ENCODE peak calls at places on chromosomes 13 and 19, in five cellular contexts. O is AG04450; E is transverse colon; X is left ventricle myocardium inferior; R is CD8-positive, alpha-beta T cell. H is an unnamed sample.
A peak's percentile ranks its signal among the peaks of the same experiment; 100 is the strongest.

GRCh38 chr19:38701455-38702063 is 42.7 kb downstream of the CAPN12 start:
- DNase-seq in O (no peak), E (peak; percentile 61), X (no peak), R (no peak), H (no peak)

GRCh38 chr13:65540064-65540635 is 1690.0 kb downstream of the PCDH9 start:
- DNase-seq in O (no peak), E (no peak), X (no peak), R (no peak), H (no peak)

GRCh38 chr19:56476671-56477428 is at the start of gene ZNF667:
- DNase-seq in O (no peak), E (no peak), X (peak; percentile 18), R (peak; percentile 7), H (no peak)

GRCh38 chr19:39499082-39499642 is 415 bp downstream of the DLL3 start:
- DNase-seq in O (no peak), E (no peak), X (no peak), R (no peak), H (no peak)

GRCh38 chr19:3968556-3969434 is 2.1 kb downstream of the DAPK3 start:
- DNase-seq in O (peak; percentile 100), E (peak; percentile 79), X (peak; percentile 91), R (no peak), H (peak; percentile 84)

GRCh38 chr19:5937550-5937949 is 23.5 kb downstream of the CAPS start:
- DNase-seq in O (no peak), E (no peak), X (no peak), R (no peak), H (no peak)

GRCh38 chr13:83829800-83830199 is 52.5 kb downstream of the SLITRK1 start:
- DNase-seq in O (no peak), E (no peak), X (no peak), R (no peak), H (no peak)

GRCh38 chr19:33220115-33220514 is 5.5 kb downstream of the SLC7A10 start:
- DNase-seq in O (no peak), E (no peak), X (no peak), R (no peak), H (no peak)

GRCh38 chr19:6423499-6424189 is 967 bp downstream of the KHSRP start:
- DNase-seq in O (no peak), E (peak; percentile 39), X (no peak), R (no peak), H (peak; percentile 35)

GRCh38 chr19:55484571-55485438 is at the start of gene NAT14:
- DNase-seq in O (no peak), E (peak; percentile 53), X (peak; percentile 54), R (peak; percentile 49), H (no peak)

GRCh38 chr13:44854264-44855060 is 134.8 kb downstream of the NUFIP1 start:
- DNase-seq in O (no peak), E (peak; percentile 61), X (peak; percentile 74), R (no peak), H (no peak)

GRCh38 chr13:114000151-114001040 is 26.5 kb upstream of the C13orf46 start:
- DNase-seq in O (no peak), E (no peak), X (no peak), R (no peak), H (no peak)

GRCh38 chr13:30895773-30896172 is 10.3 kb upstream of the MEDAG start:
- DNase-seq in O (peak; percentile 71), E (no peak), X (peak; percentile 52), R (no peak), H (no peak)

GRCh38 chr19:18774107-18774506 is 17.0 kb downstream of the COMP start:
- DNase-seq in O (no peak), E (no peak), X (no peak), R (no peak), H (no peak)

GRCh38 chr19:39021063-39021462 is 11.3 kb downstream of the FBXO27 start:
- DNase-seq in O (no peak), E (no peak), X (no peak), R (no peak), H (no peak)

GRCh38 chr19:49635530-49636229 is 4.3 kb downstream of the RRAS start:
- DNase-seq in O (no peak), E (no peak), X (no peak), R (no peak), H (no peak)

GRCh38 chr19:36136975-36137686 is 2.7 kb upstream of the CAPNS1 start:
- DNase-seq in O (no peak), E (peak; percentile 80), X (peak; percentile 40), R (no peak), H (no peak)

GRCh38 chr13:86446311-86446710 is 647.1 kb upstream of the SLITRK6 start:
- DNase-seq in O (no peak), E (no peak), X (no peak), R (no peak), H (no peak)

GRCh38 chr13:31242935-31243334 is 43.2 kb downstream of the B3GLCT start:
- DNase-seq in O (no peak), E (no peak), X (no peak), R (no peak), H (no peak)

GRCh38 chr13:26601669-26602068 is 44.2 kb downstream of the WASF3 start:
- DNase-seq in O (no peak), E (no peak), X (no peak), R (no peak), H (no peak)

GRCh38 chr13:100440756-100441421 is 147.7 kb downstream of the GGACT start:
- DNase-seq in O (peak; percentile 21), E (no peak), X (no peak), R (no peak), H (no peak)

GRCh38 chr13:75723927-75724326 is 87.8 kb downstream of the LMO7 start:
- DNase-seq in O (no peak), E (no peak), X (no peak), R (no peak), H (no peak)

GRCh38 chr13:27968316-27969072 is 621 bp downstream of the CDX2 start:
- DNase-seq in O (no peak), E (no peak), X (no peak), R (no peak), H (peak; percentile 78)

GRCh38 chr13:111484129-111484925 is 163.9 kb downstream of the TEX29 start:
- DNase-seq in O (no peak), E (no peak), X (no peak), R (no peak), H (no peak)

GRCh38 chr13:27053235-27053884 is 118.3 kb downstream of the USP12 start:
- DNase-seq in O (no peak), E (no peak), X (no peak), R (no peak), H (no peak)

GRCh38 chr19:28239270-28239669 is 973.7 kb downstream of the UQCRFS1 start:
- DNase-seq in O (no peak), E (no peak), X (no peak), R (no peak), H (no peak)

GRCh38 chr13:113493315-113493951 is 2.9 kb upstream of the DCUN1D2 start:
- DNase-seq in O (peak; percentile 89), E (no peak), X (no peak), R (no peak), H (no peak)

GRCh38 chr13:114093118-114093517 is 39.3 kb downstream of the RASA3 start:
- DNase-seq in O (no peak), E (no peak), X (no peak), R (no peak), H (no peak)

GRCh38 chr19:30070970-30071632 is 129.1 kb downstream of the URI1 start:
- DNase-seq in O (no peak), E (peak; percentile 4), X (peak; percentile 55), R (no peak), H (peak; percentile 52)

GRCh38 chr19:4277051-4277700 is 1.9 kb upstream of the SHD start:
- DNase-seq in O (no peak), E (no peak), X (no peak), R (no peak), H (no peak)

DNA sequence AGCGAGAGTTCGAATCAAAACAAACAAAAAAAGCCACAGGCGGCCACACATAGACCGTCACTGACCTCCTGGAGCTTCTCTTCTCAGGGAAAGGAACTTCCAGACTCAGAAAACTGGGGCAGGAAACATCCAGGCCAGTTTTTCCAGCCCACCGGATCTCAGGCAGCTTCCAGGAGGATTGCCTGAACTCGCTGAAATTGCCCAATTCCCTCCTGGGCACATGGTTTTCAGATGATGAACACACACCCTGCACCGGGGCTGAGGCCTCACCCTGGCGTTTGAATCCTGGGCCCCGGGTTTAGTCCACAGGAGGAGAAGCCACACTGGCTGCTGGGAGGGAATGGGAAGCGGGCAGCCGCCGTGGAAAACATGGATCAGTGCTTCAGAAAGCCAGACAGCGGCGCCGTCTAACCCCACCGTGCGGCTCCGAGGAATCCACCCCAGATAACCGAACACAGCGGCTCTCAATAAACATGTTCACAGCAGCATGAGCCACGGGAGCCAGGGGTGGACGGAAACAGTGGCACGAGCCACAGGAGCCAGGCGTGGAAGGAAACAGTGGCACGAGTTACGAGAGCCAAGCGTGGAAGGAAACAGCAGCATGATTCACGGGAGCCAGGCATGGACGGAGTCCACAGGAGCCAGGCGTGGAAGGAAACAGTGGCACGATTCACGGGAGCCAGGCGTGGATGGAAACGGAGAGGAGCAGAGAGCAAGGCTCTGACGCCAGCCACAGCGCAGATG is 18.2 kb upstream of the PTBP1 start:
- DNase-seq in O (peak; percentile 85), E (peak; percentile 38), X (no peak), R (no peak), H (no peak)
- H3K27ac ChIP-seq in O (peak overlapping the region; percentile 90), E (peak overlapping the region; percentile 60), X (peak overlapping the region; percentile 76), R (no peak overlapping the region), H (peak overlapping the region; percentile 41)

GRCh38 chr13:82330499-82330898 is 1551.8 kb downstream of the SLITRK1 start:
- DNase-seq in O (no peak), E (no peak), X (no peak), R (no peak), H (no peak)
- TF ChIP-seq CTCF in O (peak; percentile 52), E (peak; percentile 11), X (peak; percentile 25), R (no peak), H (no peak)

DNA sequence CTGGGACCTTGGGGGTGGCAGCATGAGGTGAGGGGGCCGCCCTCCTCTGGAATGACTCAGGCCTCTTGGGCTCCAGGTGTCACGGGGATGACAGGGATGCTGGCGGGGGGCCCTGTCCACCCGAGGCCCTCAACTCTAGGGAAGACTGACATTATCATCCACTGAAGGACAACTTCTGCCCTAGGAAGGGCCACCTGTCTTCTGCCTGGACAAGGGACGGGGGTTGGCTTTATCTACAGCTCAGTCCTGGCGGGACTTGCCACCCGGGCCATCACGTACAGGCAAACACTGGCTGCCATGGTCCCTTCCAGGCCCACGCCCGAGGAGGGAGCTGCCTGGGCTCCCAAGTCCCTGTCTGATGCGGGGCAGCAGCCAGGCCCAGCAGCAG is 130.7 kb downstream of the STK24 start:
- DNase-seq in O (no peak), E (no peak), X (no peak), R (no peak), H (no peak)
- H3K27ac ChIP-seq in O (no peak overlapping the region), E (peak overlapping the region; percentile 14), X (peak overlapping the region; percentile 19), R (no peak overlapping the region), H (no peak overlapping the region)

GRCh38 chr13:96075953-96076543 is 13.9 kb upstream of the HS6ST3 start:
- DNase-seq in O (no peak), E (no peak), X (no peak), R (no peak), H (no peak)
- TF ChIP-seq CTCF in O (peak; percentile 71), E (peak; percentile 52), X (peak; percentile 57), R (no peak), H (peak; percentile 50)

DNA sequence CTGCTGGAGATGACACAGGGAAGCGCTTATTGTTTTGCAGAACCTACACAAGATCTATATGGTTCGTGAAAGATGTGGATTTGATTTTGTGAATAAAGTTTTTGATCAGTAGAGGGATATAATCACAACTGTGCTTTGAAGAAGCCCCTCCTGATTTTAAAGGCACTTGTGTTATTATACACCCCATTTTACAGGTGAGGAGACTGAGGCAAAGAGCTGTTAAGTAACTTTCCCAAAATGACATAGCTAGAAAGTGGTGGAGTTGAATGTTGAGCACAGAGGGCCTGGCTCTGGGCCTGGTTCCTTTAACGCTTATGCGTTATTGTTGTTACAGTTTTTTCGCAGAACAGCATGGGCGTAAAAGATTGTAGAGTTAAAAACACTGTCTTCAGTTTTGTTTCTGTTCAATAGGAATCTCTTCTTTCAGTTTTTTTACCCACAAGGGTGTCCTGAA is 1.4 kb downstream of the TDRD3 start:
- DNase-seq in O (no peak), E (no peak), X (no peak), R (no peak), H (no peak)
- H3K27ac ChIP-seq in O (peak overlapping the region; percentile 89), E (peak overlapping the region; percentile 100), X (peak overlapping the region; percentile 100), R (no peak overlapping the region), H (peak overlapping the region; percentile 95)

H was measured in pancreas.